ENCODE peak calls at places on chromosomes 11 and 22, in seven cellular contexts. E is small intestine; G is effector CD4-positive, alpha-beta T cell; V is T follicular helper cell; O is neural progenitor cell; Y is choroid plexus epithelial cell; D is NCI-H2029. K is an unnamed sample.

GRCh38 chr22:39631857-39632256 is 61.3 kb downstream of the CACNA1I start:
- DNase-seq in E (no peak), G (no peak), V (no peak), O (peak), Y (no peak), D (no peak), K (no peak)

GRCh38 chr11:450809-451451 is 851 bp downstream of the PTDSS2 start:
- DNase-seq in E (peak), G (peak), V (peak), O (peak), Y (peak), D (no peak), K (peak)

GRCh38 chr11:11931461-11932055 is 76.9 kb downstream of the DKK3 start:
- DNase-seq in E (peak), G (no peak), V (no peak), O (peak), Y (peak), D (peak), K (peak)

GRCh38 chr11:820655-821512 is 2.2 kb downstream of the PNPLA2 start:
- DNase-seq in E (peak), G (no peak), V (no peak), O (no peak), Y (no peak), D (no peak), K (peak)

GRCh38 chr22:43539572-43540533 is 128.0 kb downstream of the MPPED1 start:
- DNase-seq in E (no peak), G (no peak), V (no peak), O (no peak), Y (no peak), D (no peak), K (no peak)

GRCh38 chr11:64321533-64321932 is 3.6 kb downstream of the PRDX5 start:
- DNase-seq in E (peak), G (no peak), V (no peak), O (no peak), Y (peak), D (peak), K (peak)

GRCh38 chr11:17775507-17776212 is 41.1 kb downstream of the KCNC1 start:
- DNase-seq in E (no peak), G (no peak), V (no peak), O (no peak), Y (no peak), D (no peak), K (no peak)

GRCh38 chr22:19959587-19960490 is 18.2 kb upstream of the TXNRD2 start:
- DNase-seq in E (no peak), G (no peak), V (no peak), O (no peak), Y (no peak), D (no peak), K (no peak)

GRCh38 chr11:115463606-115464005 is 40.6 kb downstream of the CADM1 start:
- DNase-seq in E (no peak), G (no peak), V (no peak), O (no peak), Y (no peak), D (no peak), K (no peak)

GRCh38 chr22:46731246-46732040 is 6.6 kb downstream of the CERK start:
- DNase-seq in E (peak), G (no peak), V (no peak), O (peak), Y (no peak), D (peak), K (peak)

GRCh38 chr11:46762248-46762647 is 43.2 kb downstream of the F2 start:
- DNase-seq in E (no peak), G (no peak), V (no peak), O (no peak), Y (peak), D (no peak), K (no peak)

GRCh38 chr11:103222801-103223200 is 113.6 kb downstream of the DYNC2H1 start:
- DNase-seq in E (no peak), G (no peak), V (no peak), O (no peak), Y (no peak), D (no peak), K (no peak)